ENCODE peak calls at places on chromosomes 6 and 20, in nine cellular contexts. F is HL-60; K is stimulated activated CD4-positive, alpha-beta T cell treated with anti-CD3 and anti-CD28 coated beads, Interleukin-1b, Interleukin-23, amount 100 ng/mL, for 24 hours; B is NCI-H460; I is HT-29; C is astrocyte of the cerebellum; Y is renal cortical epithelial cell; A is amniotic epithelial cell; V is T1000. L is an unnamed sample.

GRCh38 chr20:50855498-50856474 is 60.9 kb downstream of the BCAS4 start:
- DNase-seq in F (no peak), K (no peak), B (no peak), I (peak; percentile 78), C (peak; percentile 19), Y (peak; percentile 70), A (peak; percentile 50), V (no peak), L (no peak)

GRCh38 chr6:43428112-43428570 is 800 bp downstream of the ABCC10 start:
- DNase-seq in F (no peak), K (no peak), B (no peak), I (peak; percentile 23), C (no peak), Y (peak; percentile 6), A (no peak), V (no peak), L (no peak)

GRCh38 chr6:106547961-106548453 is 81.3 kb downstream of the RTN4IP1 start:
- DNase-seq in F (no peak), K (no peak), B (no peak), I (no peak), C (peak; percentile 41), Y (peak; percentile 21), A (peak; percentile 94), V (peak; percentile 19), L (no peak)

GRCh38 chr6:4727671-4728435 is 48.4 kb upstream of the CDYL start:
- DNase-seq in F (no peak), K (no peak), B (no peak), I (peak; percentile 34), C (no peak), Y (peak; percentile 15), A (no peak), V (no peak), L (no peak)

GRCh38 chr6:134419717-134420116 is 101.8 kb upstream of the SGK1 start:
- DNase-seq in F (no peak), K (no peak), B (no peak), I (no peak), C (no peak), Y (peak; percentile 97), A (no peak), V (no peak), L (no peak)

GRCh38 chr6:143561105-143561704 is 49.7 kb upstream of the FUCA2 start:
- DNase-seq in F (no peak), K (no peak), B (no peak), I (no peak), C (no peak), Y (no peak), A (no peak), V (no peak), L (no peak)

GRCh38 chr20:62191781-62192559 is 9.1 kb downstream of the MTG2 start:
- DNase-seq in F (no peak), K (no peak), B (no peak), I (no peak), C (no peak), Y (no peak), A (no peak), V (no peak), L (no peak)

GRCh38 chr20:37377346-37378081 is 31.6 kb downstream of the SRC start:
- DNase-seq in F (no peak), K (no peak), B (no peak), I (no peak), C (no peak), Y (no peak), A (no peak), V (no peak), L (no peak)

GRCh38 chr6:127902933-127903332 is 2.1 kb upstream of the THEMIS start:
- DNase-seq in F (no peak), K (no peak), B (no peak), I (no peak), C (no peak), Y (no peak), A (no peak), V (no peak), L (no peak)

GRCh38 chr6:6407061-6407723 is 86.7 kb upstream of the F13A1 start:
- DNase-seq in F (peak; percentile 48), K (no peak), B (no peak), I (no peak), C (no peak), Y (peak; percentile 13), A (no peak), V (no peak), L (no peak)

L was measured in SK-MEL-5.